ENCODE peak calls at places on chromosomes 7 and 10, in seven cellular contexts. One of them, this sample, is unnamed.

GRCh38 chr10:7320072-7320471 is 90.8 kb downstream of the SFMBT2 start:
- ATAC-seq in activated CD4-positive, alpha-beta T cell treated with anti-CD3 and anti-CD28 coated beads for 36 hours: no peak
- ATAC-seq in PC-3: no peak
- ATAC-seq in memory B cell: no peak
- ATAC-seq in mucosa of descending colon: no peak
- ATAC-seq in activated T-cell treated with anti-CD3 and anti-CD28 coated beads, Interleukin-2, amount 50 U/mL, for 4 hours: no peak
- ATAC-seq in IMR-90: no peak
- ATAC-seq in this sample: no peak

GRCh38 chr7:49797987-49798660 is 24.7 kb downstream of the VWC2 start:
- ATAC-seq in activated T-cell treated with anti-CD3 and anti-CD28 coated beads, Interleukin-2, amount 50 U/mL, for 4 hours: no peak
- ATAC-seq in memory B cell: no peak
- ATAC-seq in mucosa of descending colon: no peak
- ATAC-seq in IMR-90: no peak
- ATAC-seq in PC-3: no peak
- ATAC-seq in activated CD4-positive, alpha-beta T cell treated with anti-CD3 and anti-CD28 coated beads for 36 hours: no peak
- ATAC-seq in this sample: no peak

GRCh38 chr10:30006410-30006809 is 53.0 kb downstream of the JCAD start:
- ATAC-seq in activated T-cell treated with anti-CD3 and anti-CD28 coated beads, Interleukin-2, amount 50 U/mL, for 4 hours: no peak
- ATAC-seq in IMR-90: no peak
- ATAC-seq in memory B cell: no peak
- ATAC-seq in PC-3: no peak
- ATAC-seq in activated CD4-positive, alpha-beta T cell treated with anti-CD3 and anti-CD28 coated beads for 36 hours: no peak
- ATAC-seq in mucosa of descending colon: no peak
- ATAC-seq in this sample: no peak

GRCh38 chr7:14604606-14605005 is 297.9 kb downstream of the DGKB start:
- ATAC-seq in IMR-90: peak
- ATAC-seq in mucosa of descending colon: no peak
- ATAC-seq in PC-3: peak
- ATAC-seq in activated T-cell treated with anti-CD3 and anti-CD28 coated beads, Interleukin-2, amount 50 U/mL, for 4 hours: no peak
- ATAC-seq in memory B cell: no peak
- ATAC-seq in activated CD4-positive, alpha-beta T cell treated with anti-CD3 and anti-CD28 coated beads for 36 hours: no peak
- ATAC-seq in this sample: no peak

GRCh38 chr10:124802313-124802675 is 675 bp downstream of the ABRAXAS2 start:
- ATAC-seq in activated CD4-positive, alpha-beta T cell treated with anti-CD3 and anti-CD28 coated beads for 36 hours: peak
- ATAC-seq in IMR-90: peak
- ATAC-seq in PC-3: no peak
- ATAC-seq in memory B cell: peak
- ATAC-seq in activated T-cell treated with anti-CD3 and anti-CD28 coated beads, Interleukin-2, amount 50 U/mL, for 4 hours: peak
- ATAC-seq in mucosa of descending colon: peak
- ATAC-seq in this sample: peak

GRCh38 chr10:63522129-63522687 is 1.0 kb downstream of the REEP3 start:
- ATAC-seq in IMR-90: no peak
- ATAC-seq in PC-3: no peak
- ATAC-seq in memory B cell: no peak
- ATAC-seq in mucosa of descending colon: no peak
- ATAC-seq in activated CD4-positive, alpha-beta T cell treated with anti-CD3 and anti-CD28 coated beads for 36 hours: no peak
- ATAC-seq in activated T-cell treated with anti-CD3 and anti-CD28 coated beads, Interleukin-2, amount 50 U/mL, for 4 hours: no peak
- ATAC-seq in this sample: no peak

GRCh38 chr10:72611783-72612182 is 14.1 kb downstream of the MICU1 start:
- ATAC-seq in activated T-cell treated with anti-CD3 and anti-CD28 coated beads, Interleukin-2, amount 50 U/mL, for 4 hours: no peak
- ATAC-seq in mucosa of descending colon: no peak
- ATAC-seq in IMR-90: no peak
- ATAC-seq in PC-3: no peak
- ATAC-seq in activated CD4-positive, alpha-beta T cell treated with anti-CD3 and anti-CD28 coated beads for 36 hours: no peak
- ATAC-seq in memory B cell: peak
- ATAC-seq in this sample: no peak

GRCh38 chr10:654647-654996 is 34.8 kb downstream of the DIP2C start:
- ATAC-seq in mucosa of descending colon: no peak
- ATAC-seq in IMR-90: no peak
- ATAC-seq in PC-3: no peak
- ATAC-seq in activated T-cell treated with anti-CD3 and anti-CD28 coated beads, Interleukin-2, amount 50 U/mL, for 4 hours: no peak
- ATAC-seq in activated CD4-positive, alpha-beta T cell treated with anti-CD3 and anti-CD28 coated beads for 36 hours: no peak
- ATAC-seq in memory B cell: no peak
- ATAC-seq in this sample: no peak

GRCh38 chr7:42471573-42472174 is 234.7 kb upstream of the GLI3 start:
- ATAC-seq in activated CD4-positive, alpha-beta T cell treated with anti-CD3 and anti-CD28 coated beads for 36 hours: peak
- ATAC-seq in activated T-cell treated with anti-CD3 and anti-CD28 coated beads, Interleukin-2, amount 50 U/mL, for 4 hours: peak
- ATAC-seq in mucosa of descending colon: no peak
- ATAC-seq in memory B cell: no peak
- ATAC-seq in PC-3: no peak
- ATAC-seq in IMR-90: no peak
- ATAC-seq in this sample: peak

GRCh38 chr7:21338728-21339164 is 89.1 kb upstream of the SP4 start:
- ATAC-seq in activated T-cell treated with anti-CD3 and anti-CD28 coated beads, Interleukin-2, amount 50 U/mL, for 4 hours: peak
- ATAC-seq in IMR-90: no peak
- ATAC-seq in memory B cell: no peak
- ATAC-seq in PC-3: no peak
- ATAC-seq in activated CD4-positive, alpha-beta T cell treated with anti-CD3 and anti-CD28 coated beads for 36 hours: peak
- ATAC-seq in mucosa of descending colon: peak
- ATAC-seq in this sample: no peak

GRCh38 chr10:63173468-63174227 is 40.5 kb downstream of the NRBF2 start:
- ATAC-seq in memory B cell: peak
- ATAC-seq in PC-3: peak
- ATAC-seq in IMR-90: no peak
- ATAC-seq in activated T-cell treated with anti-CD3 and anti-CD28 coated beads, Interleukin-2, amount 50 U/mL, for 4 hours: peak
- ATAC-seq in activated CD4-positive, alpha-beta T cell treated with anti-CD3 and anti-CD28 coated beads for 36 hours: peak
- ATAC-seq in mucosa of descending colon: peak
- ATAC-seq in this sample: no peak

GRCh38 chr10:114374141-114374791 is 30.0 kb downstream of the AFAP1L2 start:
- ATAC-seq in activated T-cell treated with anti-CD3 and anti-CD28 coated beads, Interleukin-2, amount 50 U/mL, for 4 hours: no peak
- ATAC-seq in memory B cell: no peak
- ATAC-seq in activated CD4-positive, alpha-beta T cell treated with anti-CD3 and anti-CD28 coated beads for 36 hours: no peak
- ATAC-seq in IMR-90: peak
- ATAC-seq in PC-3: no peak
- ATAC-seq in mucosa of descending colon: peak
- ATAC-seq in this sample: no peak

GRCh38 chr10:11176746-11177145 is 159.1 kb downstream of the CELF2 start:
- ATAC-seq in memory B cell: no peak
- ATAC-seq in PC-3: no peak
- ATAC-seq in activated CD4-positive, alpha-beta T cell treated with anti-CD3 and anti-CD28 coated beads for 36 hours: peak
- ATAC-seq in mucosa of descending colon: peak
- ATAC-seq in IMR-90: no peak
- ATAC-seq in activated T-cell treated with anti-CD3 and anti-CD28 coated beads, Interleukin-2, amount 50 U/mL, for 4 hours: peak
- ATAC-seq in this sample: no peak

GRCh38 chr7:7166318-7166717 is 16.0 kb upstream of the C1GALT1 start:
- ATAC-seq in activated CD4-positive, alpha-beta T cell treated with anti-CD3 and anti-CD28 coated beads for 36 hours: no peak
- ATAC-seq in activated T-cell treated with anti-CD3 and anti-CD28 coated beads, Interleukin-2, amount 50 U/mL, for 4 hours: no peak
- ATAC-seq in mucosa of descending colon: peak
- ATAC-seq in memory B cell: no peak
- ATAC-seq in PC-3: no peak
- ATAC-seq in IMR-90: no peak
- ATAC-seq in this sample: no peak

GRCh38 chr10:8088504-8088903 is 34.0 kb downstream of the GATA3 start:
- ATAC-seq in activated T-cell treated with anti-CD3 and anti-CD28 coated beads, Interleukin-2, amount 50 U/mL, for 4 hours: peak
- ATAC-seq in activated CD4-positive, alpha-beta T cell treated with anti-CD3 and anti-CD28 coated beads for 36 hours: peak
- ATAC-seq in PC-3: no peak
- ATAC-seq in memory B cell: no peak
- ATAC-seq in IMR-90: no peak
- ATAC-seq in mucosa of descending colon: peak
- ATAC-seq in this sample: no peak

GRCh38 chr10:44962870-44963738 is 3.5 kb downstream of the RASSF4 start:
- ATAC-seq in mucosa of descending colon: peak
- ATAC-seq in activated T-cell treated with anti-CD3 and anti-CD28 coated beads, Interleukin-2, amount 50 U/mL, for 4 hours: no peak
- ATAC-seq in IMR-90: no peak
- ATAC-seq in activated CD4-positive, alpha-beta T cell treated with anti-CD3 and anti-CD28 coated beads for 36 hours: no peak
- ATAC-seq in memory B cell: peak
- ATAC-seq in PC-3: no peak
- ATAC-seq in this sample: no peak

GRCh38 chr10:76324283-76324682 is 892.9 kb downstream of the LRMDA start:
- ATAC-seq in mucosa of descending colon: peak
- ATAC-seq in memory B cell: no peak
- ATAC-seq in activated CD4-positive, alpha-beta T cell treated with anti-CD3 and anti-CD28 coated beads for 36 hours: no peak
- ATAC-seq in activated T-cell treated with anti-CD3 and anti-CD28 coated beads, Interleukin-2, amount 50 U/mL, for 4 hours: no peak
- ATAC-seq in PC-3: peak
- ATAC-seq in IMR-90: no peak
- ATAC-seq in this sample: no peak

GRCh38 chr10:86363833-86364511 is 2.6 kb downstream of the GRID1 start:
- ATAC-seq in IMR-90: no peak
- ATAC-seq in activated CD4-positive, alpha-beta T cell treated with anti-CD3 and anti-CD28 coated beads for 36 hours: peak
- ATAC-seq in memory B cell: peak
- ATAC-seq in PC-3: no peak
- ATAC-seq in mucosa of descending colon: no peak
- ATAC-seq in activated T-cell treated with anti-CD3 and anti-CD28 coated beads, Interleukin-2, amount 50 U/mL, for 4 hours: no peak
- ATAC-seq in this sample: peak

GRCh38 chr7:41779918-41780317 is 77.0 kb upstream of the INHBA start:
- ATAC-seq in mucosa of descending colon: peak
- ATAC-seq in activated CD4-positive, alpha-beta T cell treated with anti-CD3 and anti-CD28 coated beads for 36 hours: no peak
- ATAC-seq in IMR-90: no peak
- ATAC-seq in PC-3: no peak
- ATAC-seq in activated T-cell treated with anti-CD3 and anti-CD28 coated beads, Interleukin-2, amount 50 U/mL, for 4 hours: no peak
- ATAC-seq in memory B cell: peak
- ATAC-seq in this sample: no peak

GRCh38 chr7:100211342-100211780 is 8.4 kb upstream of the PVRIG start:
- ATAC-seq in activated T-cell treated with anti-CD3 and anti-CD28 coated beads, Interleukin-2, amount 50 U/mL, for 4 hours: peak
- ATAC-seq in activated CD4-positive, alpha-beta T cell treated with anti-CD3 and anti-CD28 coated beads for 36 hours: peak
- ATAC-seq in IMR-90: no peak
- ATAC-seq in mucosa of descending colon: no peak
- ATAC-seq in PC-3: no peak
- ATAC-seq in memory B cell: peak
- ATAC-seq in this sample: no peak

GRCh38 chr10:68367121-68367520 is 34.4 kb upstream of the PBLD start:
- ATAC-seq in IMR-90: no peak
- ATAC-seq in activated CD4-positive, alpha-beta T cell treated with anti-CD3 and anti-CD28 coated beads for 36 hours: no peak
- ATAC-seq in memory B cell: no peak
- ATAC-seq in activated T-cell treated with anti-CD3 and anti-CD28 coated beads, Interleukin-2, amount 50 U/mL, for 4 hours: no peak
- ATAC-seq in mucosa of descending colon: no peak
- ATAC-seq in PC-3: no peak
- ATAC-seq in this sample: no peak

GRCh38 chr7:20030417-20030816 is 186.8 kb downstream of the MACC1 start:
- ATAC-seq in IMR-90: no peak
- ATAC-seq in activated T-cell treated with anti-CD3 and anti-CD28 coated beads, Interleukin-2, amount 50 U/mL, for 4 hours: no peak
- ATAC-seq in mucosa of descending colon: no peak
- ATAC-seq in PC-3: peak
- ATAC-seq in memory B cell: peak
- ATAC-seq in activated CD4-positive, alpha-beta T cell treated with anti-CD3 and anti-CD28 coated beads for 36 hours: no peak
- ATAC-seq in this sample: no peak

GRCh38 chr10:24589265-24589664 is 134.4 kb downstream of the ARHGAP21 start:
- ATAC-seq in activated CD4-positive, alpha-beta T cell treated with anti-CD3 and anti-CD28 coated beads for 36 hours: no peak
- ATAC-seq in memory B cell: no peak
- ATAC-seq in PC-3: no peak
- ATAC-seq in activated T-cell treated with anti-CD3 and anti-CD28 coated beads, Interleukin-2, amount 50 U/mL, for 4 hours: no peak
- ATAC-seq in mucosa of descending colon: no peak
- ATAC-seq in IMR-90: no peak
- ATAC-seq in this sample: no peak

GRCh38 chr7:41921453-41921912 is 218.6 kb upstream of the INHBA start:
- ATAC-seq in memory B cell: no peak
- ATAC-seq in activated CD4-positive, alpha-beta T cell treated with anti-CD3 and anti-CD28 coated beads for 36 hours: no peak
- ATAC-seq in PC-3: no peak
- ATAC-seq in mucosa of descending colon: peak
- ATAC-seq in activated T-cell treated with anti-CD3 and anti-CD28 coated beads, Interleukin-2, amount 50 U/mL, for 4 hours: no peak
- ATAC-seq in IMR-90: peak
- ATAC-seq in this sample: no peak

GRCh38 chr10:70974351-70974901 is 86.1 kb upstream of the PCBD1 start:
- ATAC-seq in activated T-cell treated with anti-CD3 and anti-CD28 coated beads, Interleukin-2, amount 50 U/mL, for 4 hours: no peak
- ATAC-seq in activated CD4-positive, alpha-beta T cell treated with anti-CD3 and anti-CD28 coated beads for 36 hours: peak
- ATAC-seq in mucosa of descending colon: no peak
- ATAC-seq in IMR-90: no peak
- ATAC-seq in memory B cell: no peak
- ATAC-seq in PC-3: peak
- ATAC-seq in this sample: peak

GRCh38 chr7:91164948-91165845 is 99.0 kb upstream of the FZD1 start:
- ATAC-seq in mucosa of descending colon: peak
- ATAC-seq in activated CD4-positive, alpha-beta T cell treated with anti-CD3 and anti-CD28 coated beads for 36 hours: peak
- ATAC-seq in IMR-90: peak
- ATAC-seq in activated T-cell treated with anti-CD3 and anti-CD28 coated beads, Interleukin-2, amount 50 U/mL, for 4 hours: no peak
- ATAC-seq in PC-3: peak
- ATAC-seq in memory B cell: peak
- ATAC-seq in this sample: peak

GRCh38 chr7:151658778-151659177 is 139.1 kb upstream of the RHEB start:
- ATAC-seq in mucosa of descending colon: no peak
- ATAC-seq in activated T-cell treated with anti-CD3 and anti-CD28 coated beads, Interleukin-2, amount 50 U/mL, for 4 hours: no peak
- ATAC-seq in memory B cell: no peak
- ATAC-seq in activated CD4-positive, alpha-beta T cell treated with anti-CD3 and anti-CD28 coated beads for 36 hours: no peak
- ATAC-seq in IMR-90: peak
- ATAC-seq in PC-3: peak
- ATAC-seq in this sample: no peak

GRCh38 chr10:91629715-91630549 is 2.9 kb downstream of the PPP1R3C start:
- ATAC-seq in memory B cell: no peak
- ATAC-seq in activated T-cell treated with anti-CD3 and anti-CD28 coated beads, Interleukin-2, amount 50 U/mL, for 4 hours: no peak
- ATAC-seq in mucosa of descending colon: no peak
- ATAC-seq in IMR-90: no peak
- ATAC-seq in activated CD4-positive, alpha-beta T cell treated with anti-CD3 and anti-CD28 coated beads for 36 hours: no peak
- ATAC-seq in PC-3: no peak
- ATAC-seq in this sample: no peak

GRCh38 chr10:121313119-121313858 is 285.0 kb downstream of the FGFR2 start:
- ATAC-seq in activated CD4-positive, alpha-beta T cell treated with anti-CD3 and anti-CD28 coated beads for 36 hours: no peak
- ATAC-seq in memory B cell: no peak
- ATAC-seq in IMR-90: no peak
- ATAC-seq in mucosa of descending colon: no peak
- ATAC-seq in PC-3: no peak
- ATAC-seq in activated T-cell treated with anti-CD3 and anti-CD28 coated beads, Interleukin-2, amount 50 U/mL, for 4 hours: no peak
- ATAC-seq in this sample: peak

GRCh38 chr10:59004392-59004791 is 172.1 kb upstream of the PHYHIPL start:
- ATAC-seq in mucosa of descending colon: no peak
- ATAC-seq in PC-3: no peak
- ATAC-seq in IMR-90: no peak
- ATAC-seq in activated CD4-positive, alpha-beta T cell treated with anti-CD3 and anti-CD28 coated beads for 36 hours: no peak
- ATAC-seq in memory B cell: no peak
- ATAC-seq in activated T-cell treated with anti-CD3 and anti-CD28 coated beads, Interleukin-2, amount 50 U/mL, for 4 hours: no peak
- ATAC-seq in this sample: no peak